ENCODE peak calls at places on chromosomes 6 and 20, in five cellular contexts. L, N, B, K and H are unnamed samples.

GRCh38 chr6:137102050-137102848 is 57.5 kb upstream of the IL20RA start:
- DNase-seq in K (no peak), N (no peak), L (no peak), B (no peak), H (no peak)

GRCh38 chr6:49257549-49257948 is 205.5 kb downstream of the MMUT start:
- DNase-seq in N (no peak), K (no peak), B (no peak), L (no peak), H (no peak)

GRCh38 chr6:157760589-157761330 is 62.3 kb upstream of the SNX9 start:
- DNase-seq in B (no peak), K (peak; percentile 95), L (peak; percentile 90), N (no peak), H (peak; percentile 82)

GRCh38 chr6:22106445-22106844 is 190.4 kb downstream of the PRL start:
- DNase-seq in B (no peak), L (no peak), K (no peak), N (no peak), H (no peak)

GRCh38 chr20:17875106-17875980 is 93.3 kb downstream of the SNX5 start:
- DNase-seq in K (peak; percentile 36), N (no peak), L (peak; percentile 75), B (no peak), H (peak; percentile 83)

GRCh38 chr6:52666523-52666922 is 4.4 kb upstream of the TMEM14A start:
- DNase-seq in K (no peak), L (no peak), B (no peak), N (no peak), H (no peak)

GRCh38 chr20:60011512-60012507 is 53.6 kb downstream of the CDH26 start:
- DNase-seq in B (no peak), K (no peak), N (no peak), L (no peak), H (no peak)

GRCh38 chr6:85402071-85402470 is 47.8 kb upstream of the NT5E start:
- DNase-seq in N (no peak), L (no peak), K (no peak), B (no peak), H (no peak)

GRCh38 chr6:160978141-160978926 is 13.2 kb upstream of the MAP3K4 start:
- DNase-seq in B (no peak), N (no peak), K (no peak), L (peak; percentile 94), H (peak; percentile 69)

GRCh38 chr6:18985061-18985460 is 597.9 kb downstream of the RNF144B start:
- DNase-seq in L (no peak), B (no peak), N (no peak), K (no peak), H (no peak)

GRCh38 chr6:163983601-163984445 is 569.3 kb downstream of the QKI start:
- DNase-seq in B (peak; percentile 47), L (no peak), N (no peak), K (no peak), H (no peak)

GRCh38 chr20:25495189-25495824 is 87.8 kb downstream of the GINS1 start:
- DNase-seq in N (no peak), B (no peak), K (no peak), L (no peak), H (no peak)

GRCh38 chr6:170090561-170090960 is 200.3 kb downstream of the DLL1 start:
- DNase-seq in N (no peak), B (no peak), L (no peak), K (no peak), H (no peak)

GRCh38 chr6:44016131-44016870 is 111.0 kb downstream of the MRPL14 start:
- DNase-seq in B (no peak), N (no peak), L (peak; percentile 56), K (no peak), H (peak; percentile 79)

GRCh38 chr6:55794136-55794812 is 81.1 kb downstream of the BMP5 start:
- DNase-seq in N (no peak), L (peak; percentile 90), K (peak; percentile 60), B (peak; percentile 7), H (peak; percentile 78)

DNA sequence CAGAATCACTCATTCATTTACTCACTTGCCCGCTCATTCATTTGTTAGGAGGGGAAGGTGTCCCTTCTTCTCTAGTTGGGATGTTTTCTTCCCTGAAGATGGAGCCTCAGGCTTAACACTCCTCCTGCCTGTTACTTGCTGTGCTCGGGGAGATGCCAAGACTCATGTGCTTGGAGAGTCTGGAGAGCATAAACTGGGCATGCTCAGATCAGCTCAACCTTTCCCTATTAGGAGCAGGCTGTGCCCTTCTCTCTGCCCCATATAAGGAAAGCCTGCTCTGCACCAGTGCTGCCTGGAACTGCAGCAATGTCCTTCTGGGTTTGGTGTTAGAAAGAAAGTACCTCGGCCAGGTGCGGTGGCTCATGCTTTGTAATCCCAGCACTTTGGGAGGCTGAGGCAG is 18.0 kb upstream of the UBE2V1 start:
- DNase-seq in B (no peak), N (no peak), K (no peak), L (no peak), H (peak; percentile 70)
- H4K20me1 ChIP-seq in B (no peaks in the 10 kb centered on the region), N (no peaks in the 10 kb centered on the region), K (no peaks in the 10 kb centered on the region), L (peaks cover 6% of the 10 kb centered on the region), H (no peaks in the 10 kb centered on the region)

GRCh38 chr20:10259166-10259565 is 40.5 kb downstream of the SNAP25 start:
- DNase-seq in N (no peak), B (no peak), K (no peak), L (no peak), H (no peak)
- H3K4me3 ChIP-seq in N (no peak overlapping the region), B (no peak overlapping the region), K (no peak overlapping the region), L (no peak overlapping the region), H (no peak overlapping the region)

GRCh38 chr6:50654155-50654554 is 59.2 kb upstream of the TFAP2D start:
- DNase-seq in N (no peak), B (no peak), K (no peak), L (no peak), H (no peak)
- H4K20me1 ChIP-seq in N (no peaks in the 10 kb centered on the region), B (no peaks in the 10 kb centered on the region), K (no peaks in the 10 kb centered on the region), L (no peaks in the 10 kb centered on the region), H (no peaks in the 10 kb centered on the region)

DNA sequence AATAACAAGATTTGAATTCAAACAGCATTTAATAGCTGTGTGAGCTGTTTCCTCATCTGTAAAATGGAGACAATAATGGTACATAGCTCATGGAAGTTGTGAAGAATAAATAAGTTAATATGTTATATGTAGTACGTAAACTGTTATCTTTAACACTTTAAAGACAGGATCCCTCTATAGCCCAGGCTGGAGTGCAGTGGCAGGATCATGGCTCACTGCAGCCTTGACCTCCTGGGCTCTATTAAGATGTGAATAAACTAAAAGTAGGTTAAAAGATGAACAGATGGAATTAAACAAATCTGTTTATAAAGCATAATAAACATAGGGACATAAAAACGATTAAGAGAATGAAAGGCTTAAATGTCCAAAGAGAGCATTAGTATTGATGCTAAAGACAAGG is 3.0 kb downstream of the AMD1 start:
- DNase-seq in L (no peak), N (no peak), B (no peak), K (no peak), H (no peak)
- H3K4me3 ChIP-seq in L (peak overlapping the region; percentile 82), N (no peak overlapping the region), B (peak overlapping the region; percentile 83), K (peak overlapping the region; percentile 90), H (peak overlapping the region; percentile 66)

DNA sequence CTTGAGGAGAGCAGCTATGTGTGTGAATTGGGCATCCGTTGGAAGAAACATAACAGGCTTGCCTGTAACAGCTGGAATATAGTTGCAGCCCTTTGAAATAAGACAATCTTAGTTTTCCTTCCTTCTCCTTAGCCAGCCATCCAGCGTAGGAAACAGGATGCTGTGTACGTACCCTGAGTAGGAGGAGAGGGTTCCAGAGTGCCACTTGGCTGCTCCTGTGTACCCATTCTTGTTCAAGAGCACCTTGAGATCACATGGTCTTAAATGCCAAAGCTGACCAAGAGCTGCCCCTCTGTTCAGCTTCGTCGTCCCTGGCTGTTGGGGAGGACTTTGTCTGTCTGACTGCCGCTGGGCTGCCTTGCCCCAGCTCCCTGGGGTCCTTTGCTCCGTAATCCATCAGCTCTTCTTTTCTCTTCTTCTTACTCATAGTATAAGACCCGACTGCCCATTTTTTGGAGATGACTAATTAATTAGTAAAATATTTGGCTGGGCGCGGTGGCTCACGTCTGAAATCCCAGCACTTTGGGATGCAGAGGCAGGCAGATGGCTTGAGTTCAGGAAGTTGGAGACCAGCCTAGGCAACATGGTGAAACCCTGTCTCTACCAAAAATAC is 49.0 kb downstream of the RREB1 start:
- DNase-seq in K (no peak), L (peak; percentile 94), B (no peak), N (no peak), H (peak; percentile 87)
- H4K20me1 ChIP-seq in K (peaks cover 11% of the 10 kb centered on the region), L (no peaks in the 10 kb centered on the region), B (peaks cover 81% of the 10 kb centered on the region), N (peaks cover 4% of the 10 kb centered on the region), H (no peaks in the 10 kb centered on the region)

GRCh38 chr6:11868392-11868791 is 89.8 kb upstream of the ADTRP start:
- DNase-seq in B (no peak), L (peak; percentile 3), K (no peak), N (no peak), H (no peak)
- H3K4me3 ChIP-seq in B (no peak overlapping the region), L (no peak overlapping the region), K (no peak overlapping the region), N (no peak overlapping the region), H (no peak overlapping the region)

GRCh38 chr20:47679462-47679861 is 105.8 kb downstream of the SULF2 start:
- DNase-seq in L (no peak), N (no peak), K (no peak), B (no peak), H (no peak)

GRCh38 chr20:47684306-47685080 is 100.8 kb downstream of the SULF2 start:
- DNase-seq in K (no peak), L (no peak), N (no peak), B (no peak), H (no peak)

GRCh38 chr20:47681977-47682812 is 103.1 kb downstream of the SULF2 start:
- DNase-seq in N (no peak), L (peak; percentile 31), B (no peak), K (peak; percentile 54), H (peak; percentile 54)

GRCh38 chr20:47680804-47681529 is 104.3 kb downstream of the SULF2 start:
- DNase-seq in B (no peak), N (no peak), L (no peak), K (no peak), H (peak; percentile 71)

DNA sequence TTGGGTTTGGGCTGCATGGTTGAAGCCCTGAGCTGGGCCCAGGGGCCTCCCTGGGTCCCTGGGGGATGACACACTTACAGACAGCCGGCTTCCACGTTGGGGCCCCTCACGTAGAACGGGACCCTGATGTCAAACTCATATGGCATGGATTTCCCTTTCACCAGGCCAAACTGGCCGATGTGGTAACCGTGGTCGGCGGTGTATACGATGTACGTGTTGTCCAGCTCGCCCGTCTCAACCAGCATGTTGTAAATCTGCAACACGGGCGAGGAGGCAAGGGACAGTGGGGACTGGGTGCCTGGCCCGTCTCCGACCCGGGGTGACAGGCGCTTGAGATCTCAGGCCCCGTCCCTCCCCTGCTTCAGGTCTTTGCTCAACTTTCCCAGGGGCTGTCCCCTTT is 102.4 kb downstream of the SULF2 start:
- DNase-seq in K (no peak), L (no peak), B (no peak), N (no peak), H (no peak)
- H4K20me1 ChIP-seq in K (no peaks in the 10 kb centered on the region), L (no peaks in the 10 kb centered on the region), B (no peaks in the 10 kb centered on the region), N (no peaks in the 10 kb centered on the region), H (no peaks in the 10 kb centered on the region)

GRCh38 chr6:26653007-26653406 is 6.5 kb downstream of the ZNF322 start:
- DNase-seq in L (no peak), K (no peak), B (no peak), N (no peak), H (no peak)

GRCh38 chr6:26660096-26660425 is 515 bp upstream of the ZNF322 start:
- DNase-seq in K (no peak), N (no peak), L (peak; percentile 61), B (no peak), H (peak; percentile 48)

GRCh38 chr6:26657268-26657667 is 2.3 kb downstream of the ZNF322 start:
- DNase-seq in L (no peak), K (no peak), B (no peak), N (no peak), H (no peak)

DNA sequence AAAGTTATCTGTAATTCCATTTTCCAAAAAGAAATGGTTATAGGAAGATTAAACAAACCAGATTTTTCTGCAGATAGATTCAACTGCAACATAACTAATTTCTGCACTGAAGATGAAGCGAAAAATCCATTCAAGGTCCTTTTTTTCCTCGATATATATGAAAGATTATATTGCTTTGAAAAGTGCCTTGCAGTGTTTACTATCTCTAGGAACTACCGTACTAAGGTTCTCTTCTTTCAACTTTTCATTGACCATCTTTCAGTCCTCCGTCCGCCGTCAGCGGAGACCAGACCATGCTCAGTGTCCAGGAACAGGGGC is 545 bp downstream of the ZNF322 start:
- DNase-seq in K (no peak), L (no peak), N (no peak), B (no peak), H (no peak)
- H3K4me3 ChIP-seq in K (peak overlapping the region; percentile 70), L (peak overlapping the region; percentile 97), N (peak overlapping the region; percentile 89), B (peak overlapping the region; percentile 73), H (peak overlapping the region; percentile 92)